ENCODE peak calls at places on chromosomes 3 and 15, in four cellular contexts. H is sigmoid colon, I is ACHN, O is astrocyte of the hippocampus. C is an unnamed sample.

GRCh38 chr3:32959370-32959769 is 7.9 kb downstream of the CCR4 start:
- DNase-seq in H (no peak), I (no peak), O (peak; percentile 7), C (no peak)

GRCh38 chr3:57951106-57951882 is 56.9 kb upstream of the FLNB start:
- DNase-seq in H (peak; percentile 93), I (peak; percentile 81), O (peak; percentile 83), C (peak; percentile 90)

GRCh38 chr3:9377981-9378380 is 15.1 kb downstream of the THUMPD3 start:
- DNase-seq in H (no peak), I (no peak), O (no peak), C (no peak)

GRCh38 chr3:159448902-159449301 is 539.7 kb upstream of the IL12A start:
- DNase-seq in H (no peak), I (no peak), O (no peak), C (no peak)

GRCh38 chr3:122074621-122075265 is 19.6 kb downstream of the CD86 start:
- DNase-seq in H (peak; percentile 70), I (no peak), O (no peak), C (no peak)

GRCh38 chr3:174891524-174892203 is 32.5 kb downstream of the NAALADL2 start:
- DNase-seq in H (no peak), I (peak; percentile 82), O (no peak), C (no peak)

GRCh38 chr15:91338763-91339162 is 238.7 kb downstream of the SV2B start:
- DNase-seq in H (no peak), I (peak; percentile 35), O (peak; percentile 81), C (no peak)

GRCh38 chr3:112043621-112044201 is 9.2 kb downstream of the TMPRSS7 start:
- DNase-seq in H (no peak), I (peak; percentile 78), O (peak; percentile 85), C (peak; percentile 49)

GRCh38 chr3:66413151-66413751 is 87.6 kb downstream of the LRIG1 start:
- DNase-seq in H (no peak), I (no peak), O (peak; percentile 78), C (no peak)

GRCh38 chr15:36024066-36024465 is 478.1 kb upstream of the DPH6 start:
- DNase-seq in H (no peak), I (no peak), O (peak; percentile 20), C (no peak)

GRCh38 chr15:49946681-49947080 is 172.4 kb downstream of the ATP8B4 start:
- DNase-seq in H (no peak), I (no peak), O (no peak), C (no peak)

GRCh38 chr3:115092220-115092791 is 54.8 kb downstream of the ZBTB20 start:
- DNase-seq in H (peak; percentile 84), I (peak; percentile 62), O (peak; percentile 81), C (peak; percentile 53)

GRCh38 chr15:28103831-28104230 is 4.7 kb upstream of the OCA2 start:
- DNase-seq in H (peak; percentile 47), I (no peak), O (no peak), C (no peak)

GRCh38 chr15:79370716-79371115 is 59.8 kb downstream of the TMED3 start:
- DNase-seq in H (no peak), I (no peak), O (peak; percentile 45), C (no peak)

GRCh38 chr3:128922804-128923459 is 43.5 kb downstream of the ACAD9 start:
- DNase-seq in H (no peak), I (no peak), O (no peak), C (no peak)

GRCh38 chr3:197753263-197753662 is 3.6 kb downstream of the FYTTD1 start:
- DNase-seq in H (no peak), I (no peak), O (no peak), C (no peak)

GRCh38 chr3:189260556-189261493 is 89.1 kb downstream of the TPRG1 start:
- DNase-seq in H (no peak), I (no peak), O (peak; percentile 78), C (peak; percentile 22)

GRCh38 chr3:73624363-73625123 is at the start of gene PDZRN3:
- DNase-seq in H (peak; percentile 85), I (no peak), O (peak; percentile 85), C (peak; percentile 47)

GRCh38 chr3:135929670-135930069 is 35.9 kb upstream of the PPP2R3A start:
- DNase-seq in H (peak; percentile 81), I (no peak), O (peak; percentile 40), C (no peak)

GRCh38 chr15:51499379-51499976 is 123.1 kb downstream of the DMXL2 start:
- DNase-seq in H (no peak), I (peak; percentile 42), O (peak; percentile 41), C (peak; percentile 9)

GRCh38 chr3:136586580-136586979 is 165.6 kb downstream of the STAG1 start:
- DNase-seq in H (no peak), I (no peak), O (no peak), C (no peak)

GRCh38 chr3:133797396-133798105 is 8.1 kb upstream of the SRPRB start:
- DNase-seq in H (no peak), I (no peak), O (no peak), C (no peak)

GRCh38 chr15:34109775-34110663 is 8.1 kb downstream of the PGBD4 start:
- DNase-seq in H (no peak), I (peak; percentile 58), O (peak; percentile 66), C (peak; percentile 17)

GRCh38 chr3:11845661-11846060 is 1.0 kb downstream of the TAMM41 start:
- DNase-seq in H (no peak), I (no peak), O (no peak), C (no peak)

GRCh38 chr3:4821975-4822374 is 157.3 kb upstream of the BHLHE40 start:
- DNase-seq in H (no peak), I (no peak), O (no peak), C (no peak)

GRCh38 chr3:149646181-149646766 is 11.6 kb downstream of the WWTR1 start:
- DNase-seq in H (no peak), I (no peak), O (peak; percentile 38), C (no peak)

GRCh38 chr3:175338775-175339535 is 479.8 kb downstream of the NAALADL2 start:
- DNase-seq in H (no peak), I (peak; percentile 66), O (peak; percentile 79), C (peak; percentile 87)

GRCh38 chr15:66617137-66618090 is 51.6 kb upstream of the LCTL start:
- DNase-seq in H (peak; percentile 89), I (no peak), O (peak; percentile 93), C (peak; percentile 28)

GRCh38 chr3:90062018-90062417 is 954.6 kb downstream of the EPHA3 start:
- DNase-seq in H (no peak), I (no peak), O (peak; percentile 32), C (peak; percentile 1)

GRCh38 chr3:140391041-140391440 is 286.8 kb upstream of the TRIM42 start:
- DNase-seq in H (no peak), I (no peak), O (no peak), C (peak; percentile 56)

GRCh38 chr3:67381667-67382272 is 272.6 kb downstream of the SUCLG2 start:
- DNase-seq in H (no peak), I (peak; percentile 11), O (peak; percentile 48), C (no peak)

GRCh38 chr3:82815417-82816058 is 1054.1 kb upstream of the GBE1 start:
- DNase-seq in H (no peak), I (no peak), O (no peak), C (no peak)

GRCh38 chr3:9153763-9154601 is 95.5 kb downstream of the SRGAP3 start:
- DNase-seq in H (peak; percentile 84), I (no peak), O (no peak), C (no peak)

C was measured in Caki2.